ENCODE peak calls at places on chromosomes 5 and 9, in eight cellular contexts. One of them, this sample, is unnamed. For H3K36me3, the result is how much of the 10 kb centered on the place peaks cover.

GRCh38 chr9:133107245-133107722 is 13.8 kb downstream of the RALGDS start:
- DNase-seq in neuronal stem cell: no peak
- DNase-seq in IMR-90: no peak
- DNase-seq in fibroblast of lung: no peak
- DNase-seq in uterus: peak
- DNase-seq in NT2/D1: no peak
- DNase-seq in colonic mucosa: no peak
- DNase-seq in aorta: peak
- DNase-seq in this sample: no peak

GRCh38 chr5:35743644-35744043 is 113.0 kb upstream of the IL7R start:
- DNase-seq in neuronal stem cell: no peak
- DNase-seq in IMR-90: no peak
- DNase-seq in fibroblast of lung: no peak
- DNase-seq in uterus: no peak
- DNase-seq in NT2/D1: no peak
- DNase-seq in colonic mucosa: no peak
- DNase-seq in aorta: no peak
- DNase-seq in this sample: no peak

GRCh38 chr5:50923768-50924113 is 257.3 kb downstream of the PARP8 start:
- DNase-seq in neuronal stem cell: no peak
- DNase-seq in IMR-90: no peak
- DNase-seq in fibroblast of lung: no peak
- DNase-seq in uterus: no peak
- DNase-seq in NT2/D1: no peak
- DNase-seq in colonic mucosa: no peak
- DNase-seq in aorta: no peak
- DNase-seq in this sample: no peak

GRCh38 chr9:120970249-120970648 is 43.7 kb upstream of the TRAF1 start:
- DNase-seq in neuronal stem cell: no peak
- DNase-seq in IMR-90: peak
- DNase-seq in fibroblast of lung: no peak
- DNase-seq in uterus: no peak
- DNase-seq in NT2/D1: no peak
- DNase-seq in colonic mucosa: no peak
- DNase-seq in aorta: no peak
- DNase-seq in this sample: no peak

GRCh38 chr5:145471831-145472616 is 363.1 kb downstream of the PRELID2 start:
- DNase-seq in neuronal stem cell: peak
- DNase-seq in IMR-90: peak
- DNase-seq in fibroblast of lung: peak
- DNase-seq in uterus: no peak
- DNase-seq in NT2/D1: peak
- DNase-seq in colonic mucosa: no peak
- DNase-seq in aorta: no peak
- DNase-seq in this sample: peak

GRCh38 chr5:56481147-56481997 is 248.2 kb upstream of the ANKRD55 start:
- DNase-seq in neuronal stem cell: peak
- DNase-seq in IMR-90: peak
- DNase-seq in fibroblast of lung: peak
- DNase-seq in uterus: peak
- DNase-seq in NT2/D1: no peak
- DNase-seq in colonic mucosa: peak
- DNase-seq in aorta: peak
- DNase-seq in this sample: peak

GRCh38 chr5:95445442-95445841 is 54.3 kb downstream of the FAM81B start:
- DNase-seq in neuronal stem cell: no peak
- DNase-seq in IMR-90: no peak
- DNase-seq in fibroblast of lung: no peak
- DNase-seq in uterus: no peak
- DNase-seq in NT2/D1: no peak
- DNase-seq in colonic mucosa: no peak
- DNase-seq in aorta: no peak
- DNase-seq in this sample: no peak

GRCh38 chr5:161757223-161757622 is 71.7 kb downstream of the GABRA6 start:
- DNase-seq in neuronal stem cell: no peak
- DNase-seq in IMR-90: no peak
- DNase-seq in fibroblast of lung: no peak
- DNase-seq in uterus: no peak
- DNase-seq in NT2/D1: no peak
- DNase-seq in colonic mucosa: no peak
- DNase-seq in aorta: peak
- DNase-seq in this sample: no peak

GRCh38 chr5:56746553-56746952 is 68.8 kb upstream of the MAP3K1 start:
- DNase-seq in neuronal stem cell: no peak
- DNase-seq in IMR-90: no peak
- DNase-seq in fibroblast of lung: no peak
- DNase-seq in uterus: no peak
- DNase-seq in NT2/D1: no peak
- DNase-seq in colonic mucosa: no peak
- DNase-seq in aorta: no peak
- DNase-seq in this sample: no peak

GRCh38 chr9:130860458-130861316 is 25.6 kb downstream of the ABL1 start:
- DNase-seq in neuronal stem cell: no peak
- DNase-seq in IMR-90: peak
- DNase-seq in fibroblast of lung: peak
- DNase-seq in uterus: peak
- DNase-seq in NT2/D1: no peak
- DNase-seq in colonic mucosa: peak
- DNase-seq in aorta: peak
- DNase-seq in this sample: no peak

GRCh38 chr5:97735209-97735608 is 552.2 kb upstream of the RIOK2 start:
- DNase-seq in neuronal stem cell: no peak
- DNase-seq in IMR-90: peak
- DNase-seq in fibroblast of lung: peak
- DNase-seq in uterus: no peak
- DNase-seq in NT2/D1: no peak
- DNase-seq in colonic mucosa: no peak
- DNase-seq in aorta: no peak
- DNase-seq in this sample: no peak

GRCh38 chr9:104961238-104961637 is 33.3 kb upstream of the ABCA1 start:
- DNase-seq in neuronal stem cell: peak
- DNase-seq in IMR-90: peak
- DNase-seq in fibroblast of lung: peak
- DNase-seq in uterus: no peak
- DNase-seq in NT2/D1: peak
- DNase-seq in colonic mucosa: peak
- DNase-seq in aorta: no peak
- DNase-seq in this sample: peak

GRCh38 chr9:38195737-38196161 is 126.7 kb upstream of the SHB start:
- DNase-seq in neuronal stem cell: no peak
- DNase-seq in IMR-90: no peak
- DNase-seq in fibroblast of lung: no peak
- DNase-seq in uterus: no peak
- DNase-seq in NT2/D1: no peak
- DNase-seq in colonic mucosa: no peak
- DNase-seq in aorta: no peak
- DNase-seq in this sample: no peak

DNA sequence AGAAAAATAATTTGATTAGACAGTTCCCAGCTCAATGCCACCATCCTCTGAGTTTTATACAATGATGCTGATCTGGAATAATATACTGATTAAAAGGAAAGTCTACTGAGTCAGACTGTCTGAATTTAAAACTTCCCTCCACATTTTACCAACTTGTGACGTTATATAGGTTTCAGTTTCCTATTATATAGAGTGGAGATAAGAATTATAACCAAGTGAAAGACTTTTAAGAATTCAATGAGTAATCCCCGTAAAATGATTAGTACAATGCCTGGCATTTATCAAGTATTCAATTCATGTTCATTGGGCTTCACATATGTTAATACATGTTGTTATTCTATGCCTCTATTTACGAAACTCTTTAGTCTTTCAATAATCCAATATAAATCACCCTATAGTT is 166.0 kb downstream of the CDH9 start:
- DNase-seq in neuronal stem cell: no peak
- DNase-seq in IMR-90: no peak
- DNase-seq in fibroblast of lung: no peak
- DNase-seq in uterus: no peak
- DNase-seq in NT2/D1: no peak
- DNase-seq in colonic mucosa: no peak
- DNase-seq in aorta: no peak
- DNase-seq in this sample: peak
- H3K36me3 ChIP-seq in neuronal stem cell: under half
- H3K36me3 ChIP-seq in IMR-90: under half
- H3K36me3 ChIP-seq in fibroblast of lung: under half
- H3K36me3 ChIP-seq in uterus: under half
- H3K36me3 ChIP-seq in NT2/D1: under half
- H3K36me3 ChIP-seq in colonic mucosa: under half
- H3K36me3 ChIP-seq in aorta: under half
- H3K36me3 ChIP-seq in this sample: under half

DNA sequence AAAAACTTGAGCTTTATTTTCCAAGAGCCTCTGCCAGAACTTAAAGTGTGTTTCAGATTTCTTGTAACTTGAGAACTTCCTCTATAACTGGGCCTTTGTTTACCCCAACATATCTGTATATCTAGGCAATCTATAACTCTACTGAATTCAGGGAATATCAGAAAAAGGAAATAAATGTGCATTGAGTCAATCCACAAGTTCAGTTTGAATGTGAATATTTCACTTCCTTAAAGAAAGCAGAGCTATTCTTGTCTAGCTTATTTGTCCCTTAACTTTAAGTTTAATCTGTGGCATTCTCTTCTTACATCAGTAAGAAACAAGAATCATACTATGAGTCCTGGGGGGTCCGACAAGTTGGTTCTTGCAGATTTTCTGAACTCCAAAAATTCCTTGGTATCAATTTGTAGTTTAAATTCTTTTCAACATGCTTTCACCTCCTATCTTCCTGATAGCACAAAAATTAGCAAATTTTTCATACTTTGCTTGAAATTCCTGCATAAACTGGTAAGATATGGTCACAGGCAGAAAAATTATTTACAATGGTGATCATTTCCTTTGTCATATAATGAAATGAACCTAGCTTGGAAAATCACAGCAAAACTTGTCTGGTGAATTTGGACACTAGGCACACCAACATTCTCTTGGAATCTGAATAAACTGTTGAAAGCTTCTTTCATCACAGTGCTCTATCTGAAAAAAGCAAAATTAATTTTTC is 19.8 kb upstream of the ITGA1 start:
- DNase-seq in neuronal stem cell: no peak
- DNase-seq in IMR-90: no peak
- DNase-seq in fibroblast of lung: no peak
- DNase-seq in uterus: no peak
- DNase-seq in NT2/D1: no peak
- DNase-seq in colonic mucosa: no peak
- DNase-seq in aorta: no peak
- DNase-seq in this sample: no peak
- H3K36me3 ChIP-seq in neuronal stem cell: under half
- H3K36me3 ChIP-seq in IMR-90: under half
- H3K36me3 ChIP-seq in fibroblast of lung: under half
- H3K36me3 ChIP-seq in uterus: under half
- H3K36me3 ChIP-seq in NT2/D1: under half
- H3K36me3 ChIP-seq in colonic mucosa: under half
- H3K36me3 ChIP-seq in aorta: under half
- H3K36me3 ChIP-seq in this sample: under half

DNA sequence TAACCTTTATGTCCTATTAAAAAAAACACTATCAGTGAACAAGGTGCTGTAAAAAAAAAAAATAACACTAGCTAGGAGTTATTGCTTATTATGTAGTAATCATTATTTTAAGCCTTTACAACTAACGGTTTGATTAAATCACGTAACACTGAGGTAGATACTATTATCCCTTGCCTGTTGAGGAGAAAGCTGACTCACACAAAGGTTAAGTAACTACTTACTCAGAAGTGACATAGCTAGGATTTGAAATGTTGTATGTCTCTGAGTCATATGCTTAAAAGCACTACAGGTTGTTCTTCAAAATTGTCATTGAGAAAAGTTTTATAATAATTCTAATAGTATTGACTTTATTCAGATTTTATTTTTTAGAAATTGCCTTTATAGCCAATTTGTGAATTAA is 8.8 kb downstream of the TENT2 start:
- DNase-seq in neuronal stem cell: no peak
- DNase-seq in IMR-90: peak
- DNase-seq in fibroblast of lung: peak
- DNase-seq in uterus: no peak
- DNase-seq in NT2/D1: no peak
- DNase-seq in colonic mucosa: no peak
- DNase-seq in aorta: no peak
- DNase-seq in this sample: no peak
- H3K36me3 ChIP-seq in neuronal stem cell: under half
- H3K36me3 ChIP-seq in IMR-90: under half
- H3K36me3 ChIP-seq in fibroblast of lung: under half
- H3K36me3 ChIP-seq in uterus: under half
- H3K36me3 ChIP-seq in NT2/D1: half or more
- H3K36me3 ChIP-seq in colonic mucosa: under half
- H3K36me3 ChIP-seq in aorta: under half
- H3K36me3 ChIP-seq in this sample: half or more

DNA sequence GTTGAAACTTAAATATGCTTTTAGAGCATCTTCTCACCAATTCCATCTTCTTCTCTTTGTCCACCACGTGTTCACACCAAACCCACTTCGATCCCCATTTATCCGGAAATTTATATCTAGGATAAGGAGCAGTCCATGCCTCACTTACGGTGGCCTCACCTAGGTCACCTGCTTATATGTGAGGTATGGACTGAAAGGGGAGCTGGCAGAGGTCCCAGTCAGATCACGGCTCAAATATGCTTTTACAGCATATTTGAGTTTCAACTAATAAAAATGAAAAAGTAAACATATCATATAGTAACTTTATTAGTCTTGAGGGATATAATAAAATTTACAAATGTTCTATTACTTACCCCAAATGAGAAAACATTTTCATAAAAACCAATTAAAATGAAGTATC is 508.4 kb downstream of the CDH18 start:
- DNase-seq in neuronal stem cell: no peak
- DNase-seq in IMR-90: no peak
- DNase-seq in fibroblast of lung: no peak
- DNase-seq in uterus: no peak
- DNase-seq in NT2/D1: no peak
- DNase-seq in colonic mucosa: no peak
- DNase-seq in aorta: no peak
- DNase-seq in this sample: no peak
- H3K36me3 ChIP-seq in neuronal stem cell: under half
- H3K36me3 ChIP-seq in IMR-90: under half
- H3K36me3 ChIP-seq in fibroblast of lung: under half
- H3K36me3 ChIP-seq in uterus: under half
- H3K36me3 ChIP-seq in NT2/D1: under half
- H3K36me3 ChIP-seq in colonic mucosa: under half
- H3K36me3 ChIP-seq in aorta: under half
- H3K36me3 ChIP-seq in this sample: under half